ENCODE peak calls at places on chromosomes 12 and 14, in four cellular contexts. V, D, K and R are unnamed samples.

GRCh38 chr12:83664650-83665049 is 977.9 kb downstream of the TMTC2 start:
- DNase-seq in V (no peak), D (no peak), K (no peak), R (no peak)

GRCh38 chr14:81275305-81275950 is 54.7 kb upstream of the GTF2A1 start:
- DNase-seq in V (no peak), D (peak; percentile 64), K (no peak), R (no peak)

GRCh38 chr12:12560587-12561304 is 1.9 kb downstream of the DUSP16 start:
- DNase-seq in V (peak; percentile 81), D (peak; percentile 70), K (no peak), R (no peak)

GRCh38 chr14:71932229-71932951 is at the start of gene RGS6:
- DNase-seq in V (peak; percentile 4), D (no peak), K (peak; percentile 82), R (no peak)

GRCh38 chr14:80978403-80978802 is 23.0 kb downstream of the TSHR start:
- DNase-seq in V (no peak), D (no peak), K (no peak), R (no peak)

GRCh38 chr12:94994312-94994711 is 9.2 kb downstream of the NDUFA12 start:
- DNase-seq in V (peak; percentile 79), D (no peak), K (no peak), R (no peak)

GRCh38 chr12:24997496-24997895 is 48.6 kb upstream of the BCAT1 start:
- DNase-seq in V (peak; percentile 40), D (no peak), K (no peak), R (no peak)

GRCh38 chr12:3490848-3491382 is at the start of gene PRMT8:
- DNase-seq in V (no peak), D (no peak), K (peak; percentile 76), R (no peak)

GRCh38 chr14:104930526-104931322 is 6.0 kb downstream of the PLD4 start:
- DNase-seq in V (no peak), D (no peak), K (no peak), R (no peak)

GRCh38 chr12:122130150-122130549 is 43.9 kb downstream of the IL31 start:
- DNase-seq in V (peak; percentile 72), D (no peak), K (no peak), R (no peak)

GRCh38 chr14:87443787-87444186 is 549.2 kb downstream of the GALC start:
- DNase-seq in V (no peak), D (no peak), K (no peak), R (no peak)

GRCh38 chr14:81437226-81437625 is 37.1 kb upstream of the STON2 start:
- DNase-seq in V (no peak), D (no peak), K (no peak), R (no peak)

GRCh38 chr14:96362071-96362964 is 823 bp downstream of the ATG2B start:
- DNase-seq in V (no peak), D (no peak), K (no peak), R (peak; percentile 77)

GRCh38 chr14:56417173-56417572 is 162.4 kb upstream of the TMEM260 start:
- DNase-seq in V (peak; percentile 14), D (no peak), K (no peak), R (no peak)

GRCh38 chr14:60653709-60654161 is 4.5 kb upstream of the SIX1 start:
- DNase-seq in V (no peak), D (no peak), K (peak; percentile 64), R (no peak)

GRCh38 chr12:69027411-69027811 is 94.4 kb upstream of the CPM start:
- DNase-seq in V (peak; percentile 54), D (no peak), K (no peak), R (no peak)

GRCh38 chr14:87944987-87945604 is 47.9 kb downstream of the GALC start:
- DNase-seq in V (peak; percentile 28), D (no peak), K (no peak), R (no peak)

GRCh38 chr14:21227150-21227549 is 42.1 kb downstream of the HNRNPC start:
- DNase-seq in V (no peak), D (no peak), K (no peak), R (no peak)

GRCh38 chr12:99600388-99600787 is 47.2 kb upstream of the GARIN6 start:
- DNase-seq in V (no peak), D (no peak), K (no peak), R (no peak)

GRCh38 chr12:7219599-7220243 is 30.2 kb downstream of the PEX5 start:
- DNase-seq in V (peak; percentile 54), D (peak; percentile 71), K (peak; percentile 69), R (peak; percentile 80)

GRCh38 chr14:54712371-54712998 is 145.6 kb downstream of the SAMD4A start:
- DNase-seq in V (no peak), D (no peak), K (no peak), R (no peak)

GRCh38 chr12:96198970-96199369 is 4.8 kb downstream of the ELK3 start:
- DNase-seq in V (peak; percentile 94), D (no peak), K (no peak), R (no peak)

GRCh38 chr12:75722714-75723200 is 211.3 kb upstream of the KRR1 start:
- DNase-seq in V (peak; percentile 93), D (peak; percentile 77), K (no peak), R (peak; percentile 54)

GRCh38 chr14:35533357-35534129 is 421 bp upstream of the INSM2 start:
- DNase-seq in V (peak; percentile 10), D (no peak), K (peak; percentile 97), R (peak; percentile 83)

GRCh38 chr12:61538951-61539350 is 721.3 kb upstream of the USP15 start:
- DNase-seq in V (no peak), D (no peak), K (no peak), R (no peak)

GRCh38 chr12:5988659-5989116 is 43.6 kb upstream of the ANO2 start:
- DNase-seq in V (peak; percentile 23), D (peak; percentile 68), K (peak; percentile 86), R (peak; percentile 92)

GRCh38 chr12:117134059-117134458 is 34.8 kb upstream of the TESC start:
- DNase-seq in V (no peak), D (no peak), K (no peak), R (no peak)

GRCh38 chr12:106030210-106031175 is 108.3 kb downstream of the NUAK1 start:
- DNase-seq in V (peak; percentile 100), D (no peak), K (no peak), R (no peak)

GRCh38 chr12:124049451-124050094 is 76.6 kb downstream of the ZNF664 start:
- DNase-seq in V (no peak), D (no peak), K (no peak), R (no peak)

GRCh38 chr12:132186208-132186856 is 42.1 kb downstream of the NOC4L start:
- DNase-seq in V (no peak), D (no peak), K (no peak), R (no peak)

GRCh38 chr12:69948874-69949273 is 123.8 kb downstream of the MYRFL start:
- DNase-seq in V (no peak), D (no peak), K (no peak), R (no peak)

GRCh38 chr14:75612157-75612556 is 33.7 kb downstream of the FLVCR2 start:
- DNase-seq in V (no peak), D (no peak), K (no peak), R (no peak)

GRCh38 chr12:6161124-6161882 is 36.8 kb upstream of the VWF start:
- DNase-seq in V (peak; percentile 67), D (peak; percentile 68), K (no peak), R (no peak)

GRCh38 chr14:36068777-36069534 is 107.6 kb downstream of the PTCSC3 start:
- DNase-seq in V (peak; percentile 92), D (no peak), K (no peak), R (no peak)

GRCh38 chr14:64855732-64856527 is 23.8 kb downstream of the SPTB start:
- DNase-seq in V (no peak), D (no peak), K (no peak), R (no peak)
- H3K27me3 ChIP-seq in V (peaks cover 45% of the 10 kb centered on the region), D (no peaks in the 10 kb centered on the region), K (no peaks in the 10 kb centered on the region), R (no peaks in the 10 kb centered on the region)

GRCh38 chr12:65278576-65279386 is at the start of gene MSRB3:
- DNase-seq in V (peak; percentile 67), D (peak; percentile 73), K (peak; percentile 85), R (peak; percentile 88)

GRCh38 chr12:65276923-65277322 is 1.6 kb upstream of the MSRB3 start:
- DNase-seq in V (no peak), D (no peak), K (no peak), R (no peak)

GRCh38 chr12:65280306-65280705 is 1.8 kb downstream of the MSRB3 start:
- DNase-seq in V (no peak), D (no peak), K (no peak), R (no peak)

GRCh38 chr12:65279387-65280112 is 1.1 kb downstream of the MSRB3 start:
- DNase-seq in V (no peak), D (no peak), K (no peak), R (no peak)

GRCh38 chr12:65277994-65278575 is 398 bp upstream of the MSRB3 start:
- DNase-seq in V (no peak), D (no peak), K (no peak), R (no peak)
- H3K4me3 ChIP-seq in V (peak overlapping the region; percentile 85), D (peak overlapping the region; percentile 95), K (peak overlapping the region; percentile 80), R (peak overlapping the region; percentile 24)

GRCh38 chr12:40602562-40602961 is 89.7 kb upstream of the CNTN1 start:
- DNase-seq in V (no peak), D (no peak), K (no peak), R (no peak)

GRCh38 chr12:40597133-40597532 is 95.1 kb upstream of the CNTN1 start:
- DNase-seq in V (no peak), D (no peak), K (no peak), R (no peak)

DNA sequence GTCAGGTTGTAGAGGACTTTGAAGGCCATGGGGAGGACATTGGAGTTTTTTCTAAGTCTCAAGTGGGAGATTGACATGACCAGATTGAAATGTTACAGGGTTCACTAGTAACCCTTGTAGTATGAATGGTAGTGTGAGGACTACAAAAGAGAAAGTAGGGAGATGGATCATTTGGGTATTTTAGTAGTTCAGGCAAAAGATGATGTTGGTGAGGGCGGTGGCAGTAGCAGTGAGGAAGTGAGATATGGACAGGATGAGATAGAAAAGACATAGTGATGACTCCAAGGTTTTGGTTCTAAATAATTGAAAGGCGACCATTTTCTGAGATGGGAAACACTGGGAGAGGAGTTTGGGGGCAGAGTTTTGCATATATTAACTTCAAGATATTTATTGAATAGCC is 94.2 kb upstream of the CNTN1 start:
- DNase-seq in V (no peak), D (no peak), K (no peak), R (no peak)
- H3K36me3 ChIP-seq in V (no peaks in the 10 kb centered on the region), D (no peaks in the 10 kb centered on the region), K (no peaks in the 10 kb centered on the region), R (no peaks in the 10 kb centered on the region)

DNA sequence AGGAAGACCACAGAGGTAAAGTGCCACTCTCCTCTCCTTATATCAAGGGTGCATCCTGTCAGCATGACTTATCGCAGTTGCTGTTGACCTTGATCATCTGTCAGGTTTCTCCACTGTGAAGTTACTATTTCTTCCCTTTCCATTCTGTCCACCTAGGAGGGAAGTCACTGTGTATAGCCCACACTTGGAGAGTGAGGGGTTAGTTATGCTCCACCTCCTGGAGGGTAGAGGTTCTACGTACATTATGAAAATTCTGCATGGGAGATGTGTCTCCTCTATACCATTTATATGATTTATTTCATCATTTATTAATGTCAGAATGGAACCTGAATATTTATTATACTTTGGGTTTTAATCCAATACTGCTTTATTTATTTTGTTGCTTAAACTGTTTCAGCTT is 40.2 kb upstream of the SMOC1 start:
- DNase-seq in V (no peak), D (no peak), K (no peak), R (no peak)
- H3K27me3 ChIP-seq in V (peaks cover 3% of the 10 kb centered on the region), D (no peaks in the 10 kb centered on the region), K (no peaks in the 10 kb centered on the region), R (peaks cover 2% of the 10 kb centered on the region)